ENCODE peak calls at places on chromosomes 2 and 18, in seven cellular contexts. A is CD4-positive, CD25-positive, alpha-beta regulatory T cell; H is NCI-H1092; T is fibroblast of the conjunctiva; C is activated T-helper 1 cell treated with anti-CD3 and anti-CD28 coated beads, Interleukin-2, amount 50 U/mL, for 16 hours; S is posterior cingulate gyrus; K is HuH-7. R is an unnamed sample.

GRCh38 chr2:27263287-27264252 is 723 bp upstream of the SLC30A3 start:
- DNase-seq in A (peak), H (no peak), T (no peak), C (no peak), S (no peak), K (peak), R (no peak)

GRCh38 chr2:18284331-18284730 is 276.1 kb downstream of the RDH14 start:
- DNase-seq in A (no peak), H (no peak), T (no peak), C (no peak), S (no peak), K (no peak), R (no peak)

GRCh38 chr2:199228887-199229819 is 228.6 kb downstream of the SATB2 start:
- DNase-seq in A (peak), H (no peak), T (peak), C (no peak), S (no peak), K (no peak), R (peak)

GRCh38 chr2:3535794-3536681 is 16.7 kb upstream of the ADI1 start:
- DNase-seq in A (no peak), H (no peak), T (peak), C (no peak), S (no peak), K (no peak), R (peak)

GRCh38 chr2:70498528-70498927 is 55.1 kb downstream of the TGFA start:
- DNase-seq in A (no peak), H (no peak), T (no peak), C (no peak), S (no peak), K (no peak), R (no peak)

GRCh38 chr2:38581193-38582147 is 21.3 kb downstream of the HNRNPLL start:
- DNase-seq in A (peak), H (no peak), T (peak), C (no peak), S (no peak), K (no peak), R (no peak)

GRCh38 chr2:61537590-61538178 is 472 bp downstream of the XPO1 start:
- DNase-seq in A (no peak), H (no peak), T (no peak), C (no peak), S (no peak), K (no peak), R (no peak)

GRCh38 chr2:1942836-1943360 is 198.6 kb upstream of the PXDN start:
- DNase-seq in A (no peak), H (no peak), T (no peak), C (no peak), S (no peak), K (no peak), R (no peak)

GRCh38 chr2:105806994-105807393 is 62.3 kb downstream of the NCK2 start:
- DNase-seq in A (no peak), H (no peak), T (no peak), C (no peak), S (no peak), K (no peak), R (no peak)

GRCh38 chr18:41347057-41347456 is 608.0 kb upstream of the PIK3C3 start:
- DNase-seq in A (no peak), H (no peak), T (no peak), C (no peak), S (no peak), K (no peak), R (no peak)

GRCh38 chr2:10297950-10298349 is 4.8 kb upstream of the HPCAL1 start:
- DNase-seq in A (peak), H (no peak), T (peak), C (peak), S (no peak), K (no peak), R (no peak)

GRCh38 chr18:10559566-10560456 is 34.0 kb downstream of the NAPG start:
- DNase-seq in A (peak), H (no peak), T (no peak), C (no peak), S (no peak), K (no peak), R (no peak)

GRCh38 chr2:101327863-101328394 is 19.4 kb upstream of the RNF149 start:
- DNase-seq in A (no peak), H (no peak), T (no peak), C (no peak), S (no peak), K (no peak), R (no peak)

GRCh38 chr2:20169796-20170467 is 55.0 kb downstream of the SDC1 start:
- DNase-seq in A (no peak), H (no peak), T (no peak), C (no peak), S (no peak), K (no peak), R (no peak)

GRCh38 chr2:172643142-172643541 is 87.3 kb downstream of the PDK1 start:
- DNase-seq in A (peak), H (no peak), T (no peak), C (no peak), S (no peak), K (no peak), R (no peak)

GRCh38 chr2:72124391-72124790 is 23.3 kb downstream of the CYP26B1 start:
- DNase-seq in A (no peak), H (no peak), T (no peak), C (no peak), S (no peak), K (no peak), R (no peak)

GRCh38 chr2:215002500-215002899 is 135.9 kb downstream of the ABCA12 start:
- DNase-seq in A (peak), H (no peak), T (peak), C (no peak), S (no peak), K (peak), R (no peak)

GRCh38 chr2:106358081-106358480 is 110.1 kb downstream of the RGPD3 start:
- DNase-seq in A (no peak), H (no peak), T (no peak), C (no peak), S (no peak), K (no peak), R (no peak)

GRCh38 chr2:176561706-176562105 is 292.5 kb downstream of the MTX2 start:
- DNase-seq in A (no peak), H (no peak), T (no peak), C (no peak), S (no peak), K (no peak), R (no peak)

GRCh38 chr2:69641887-69642708 is 1.4 kb downstream of the AAK1 start:
- DNase-seq in A (no peak), H (no peak), T (no peak), C (no peak), S (no peak), K (no peak), R (no peak)

GRCh38 chr2:165474621-165475269 is 5.2 kb downstream of the CSRNP3 start:
- DNase-seq in A (no peak), H (no peak), T (no peak), C (no peak), S (no peak), K (no peak), R (no peak)

GRCh38 chr2:181190711-181191110 is 210.3 kb downstream of the UBE2E3 start:
- DNase-seq in A (no peak), H (no peak), T (no peak), C (no peak), S (no peak), K (no peak), R (no peak)

GRCh38 chr2:2683581-2683980 is 352.5 kb upstream of the MYT1L start:
- DNase-seq in A (no peak), H (peak), T (no peak), C (no peak), S (no peak), K (no peak), R (no peak)

GRCh38 chr2:196453613-196454047 is 185.9 kb upstream of the CCDC150 start:
- DNase-seq in A (peak), H (peak), T (peak), C (no peak), S (no peak), K (peak), R (no peak)

GRCh38 chr2:172198908-172199307 is 96.2 kb upstream of the DLX2 start:
- DNase-seq in A (no peak), H (no peak), T (no peak), C (no peak), S (no peak), K (no peak), R (no peak)

GRCh38 chr2:39313575-39313974 is 69.8 kb upstream of the CDKL4 start:
- DNase-seq in A (no peak), H (no peak), T (peak), C (no peak), S (no peak), K (no peak), R (no peak)

GRCh38 chr2:27960237-27960912 is 69.8 kb downstream of the BABAM2 start:
- DNase-seq in A (peak), H (no peak), T (peak), C (no peak), S (no peak), K (no peak), R (no peak)

GRCh38 chr2:15808980-15809379 is 131.4 kb upstream of the MYCN start:
- DNase-seq in A (no peak), H (no peak), T (no peak), C (no peak), S (no peak), K (no peak), R (no peak)

GRCh38 chr2:99960724-99961566 is 181.4 kb downstream of the AFF3 start:
- DNase-seq in A (no peak), H (no peak), T (no peak), C (no peak), S (peak), K (no peak), R (no peak)

GRCh38 chr2:86249176-86249842 is 50.1 kb downstream of the MRPL35 start:
- DNase-seq in A (no peak), H (peak), T (peak), C (no peak), S (no peak), K (no peak), R (no peak)

GRCh38 chr18:59386909-59387515 is 27.9 kb upstream of the LMAN1 start:
- DNase-seq in A (no peak), H (no peak), T (no peak), C (no peak), S (no peak), K (no peak), R (no peak)

GRCh38 chr2:44459754-44460153 is 98.0 kb downstream of the CAMKMT start:
- DNase-seq in A (no peak), H (no peak), T (no peak), C (no peak), S (no peak), K (no peak), R (no peak)

GRCh38 chr2:162123806-162124758 is 28.0 kb downstream of the GCG start:
- DNase-seq in A (peak), H (peak), T (peak), C (no peak), S (no peak), K (peak), R (no peak)

R was measured in spleen.